ENCODE peak calls at places on chromosomes 1 and 21, in ten cellular contexts. One of them, this sample, is unnamed.
A peak's percentile ranks its signal among the peaks of the same experiment; 100 is the strongest.

GRCh38 chr1:231693361-231694080 is 66.9 kb downstream of the DISC1 start:
- DNase-seq in choroid plexus epithelial cell: no peak
- DNase-seq in T-helper 2 cell: no peak
- DNase-seq in body of pancreas: no peak
- DNase-seq in G401: peak; percentile 69
- DNase-seq in neural progenitor cell: no peak
- DNase-seq in CD8-positive, alpha-beta T cell: no peak
- DNase-seq in hypothalamus: no peak
- DNase-seq in mesenchymal stem cell: no peak
- DNase-seq in EL: no peak
- DNase-seq in this sample: peak; percentile 19

GRCh38 chr1:230867119-230867902 is 1.0 kb downstream of the C1orf198 start:
- DNase-seq in choroid plexus epithelial cell: peak; percentile 27
- DNase-seq in T-helper 2 cell: no peak
- DNase-seq in body of pancreas: no peak
- DNase-seq in G401: peak; percentile 42
- DNase-seq in neural progenitor cell: no peak
- DNase-seq in CD8-positive, alpha-beta T cell: no peak
- DNase-seq in hypothalamus: no peak
- DNase-seq in mesenchymal stem cell: peak; percentile 47
- DNase-seq in EL: peak; percentile 32
- DNase-seq in this sample: no peak

GRCh38 chr21:33241846-33242245 is 12.1 kb downstream of the IFNAR2 start:
- DNase-seq in choroid plexus epithelial cell: no peak
- DNase-seq in T-helper 2 cell: no peak
- DNase-seq in body of pancreas: no peak
- DNase-seq in G401: no peak
- DNase-seq in neural progenitor cell: no peak
- DNase-seq in CD8-positive, alpha-beta T cell: no peak
- DNase-seq in hypothalamus: no peak
- DNase-seq in mesenchymal stem cell: no peak
- DNase-seq in EL: no peak
- DNase-seq in this sample: no peak

GRCh38 chr1:3796215-3797193 is at the start of gene LRRC47:
- DNase-seq in choroid plexus epithelial cell: peak; percentile 93
- DNase-seq in T-helper 2 cell: peak; percentile 92
- DNase-seq in body of pancreas: peak; percentile 94
- DNase-seq in G401: peak; percentile 93
- DNase-seq in neural progenitor cell: peak; percentile 94
- DNase-seq in CD8-positive, alpha-beta T cell: peak; percentile 92
- DNase-seq in hypothalamus: peak; percentile 94
- DNase-seq in mesenchymal stem cell: peak; percentile 88
- DNase-seq in EL: peak; percentile 89
- DNase-seq in this sample: peak; percentile 96

GRCh38 chr1:14919289-14919688 is 234.3 kb upstream of the TMEM51 start:
- DNase-seq in choroid plexus epithelial cell: no peak
- DNase-seq in T-helper 2 cell: no peak
- DNase-seq in body of pancreas: no peak
- DNase-seq in G401: no peak
- DNase-seq in neural progenitor cell: no peak
- DNase-seq in CD8-positive, alpha-beta T cell: no peak
- DNase-seq in hypothalamus: no peak
- DNase-seq in mesenchymal stem cell: no peak
- DNase-seq in EL: no peak
- DNase-seq in this sample: no peak

GRCh38 chr1:31111290-31111951 is 45.9 kb upstream of the PUM1 start:
- DNase-seq in choroid plexus epithelial cell: peak; percentile 83
- DNase-seq in T-helper 2 cell: no peak
- DNase-seq in body of pancreas: peak; percentile 45
- DNase-seq in G401: no peak
- DNase-seq in neural progenitor cell: peak; percentile 72
- DNase-seq in CD8-positive, alpha-beta T cell: no peak
- DNase-seq in hypothalamus: no peak
- DNase-seq in mesenchymal stem cell: peak; percentile 56
- DNase-seq in EL: peak; percentile 63
- DNase-seq in this sample: peak; percentile 72

GRCh38 chr1:67653304-67653703 is 31.7 kb upstream of the GADD45A start:
- DNase-seq in choroid plexus epithelial cell: no peak
- DNase-seq in T-helper 2 cell: no peak
- DNase-seq in body of pancreas: no peak
- DNase-seq in G401: no peak
- DNase-seq in neural progenitor cell: no peak
- DNase-seq in CD8-positive, alpha-beta T cell: no peak
- DNase-seq in hypothalamus: no peak
- DNase-seq in mesenchymal stem cell: no peak
- DNase-seq in EL: no peak
- DNase-seq in this sample: no peak

GRCh38 chr1:163074004-163074403 is 4.8 kb downstream of the RGS4 start:
- DNase-seq in choroid plexus epithelial cell: peak; percentile 13
- DNase-seq in T-helper 2 cell: no peak
- DNase-seq in body of pancreas: no peak
- DNase-seq in G401: no peak
- DNase-seq in neural progenitor cell: no peak
- DNase-seq in CD8-positive, alpha-beta T cell: no peak
- DNase-seq in hypothalamus: no peak
- DNase-seq in mesenchymal stem cell: no peak
- DNase-seq in EL: no peak
- DNase-seq in this sample: no peak

GRCh38 chr1:108327534-108328462 is 83.9 kb upstream of the NBPF4 start:
- DNase-seq in choroid plexus epithelial cell: peak; percentile 1
- DNase-seq in T-helper 2 cell: no peak
- DNase-seq in body of pancreas: no peak
- DNase-seq in G401: no peak
- DNase-seq in neural progenitor cell: peak; percentile 56
- DNase-seq in CD8-positive, alpha-beta T cell: no peak
- DNase-seq in hypothalamus: no peak
- DNase-seq in mesenchymal stem cell: no peak
- DNase-seq in EL: peak; percentile 2
- DNase-seq in this sample: no peak

GRCh38 chr1:43509740-43510375 is 20.8 kb upstream of the PTPRF start:
- DNase-seq in choroid plexus epithelial cell: no peak
- DNase-seq in T-helper 2 cell: no peak
- DNase-seq in body of pancreas: no peak
- DNase-seq in G401: peak; percentile 20
- DNase-seq in neural progenitor cell: no peak
- DNase-seq in CD8-positive, alpha-beta T cell: no peak
- DNase-seq in hypothalamus: no peak
- DNase-seq in mesenchymal stem cell: no peak
- DNase-seq in EL: no peak
- DNase-seq in this sample: no peak

GRCh38 chr1:145758575-145758974 is 39.3 kb downstream of the CD160 start:
- DNase-seq in choroid plexus epithelial cell: no peak
- DNase-seq in T-helper 2 cell: no peak
- DNase-seq in body of pancreas: no peak
- DNase-seq in G401: no peak
- DNase-seq in neural progenitor cell: no peak
- DNase-seq in CD8-positive, alpha-beta T cell: no peak
- DNase-seq in hypothalamus: no peak
- DNase-seq in mesenchymal stem cell: no peak
- DNase-seq in EL: no peak
- DNase-seq in this sample: no peak

GRCh38 chr1:210647406-210648333 is 319.0 kb downstream of the HHAT start:
- DNase-seq in choroid plexus epithelial cell: peak; percentile 6
- DNase-seq in T-helper 2 cell: no peak
- DNase-seq in body of pancreas: no peak
- DNase-seq in G401: no peak
- DNase-seq in neural progenitor cell: no peak
- DNase-seq in CD8-positive, alpha-beta T cell: no peak
- DNase-seq in hypothalamus: no peak
- DNase-seq in mesenchymal stem cell: peak; percentile 45
- DNase-seq in EL: peak; percentile 50
- DNase-seq in this sample: no peak

GRCh38 chr1:180912211-180912800 is 391 bp upstream of the KIAA1614 start:
- DNase-seq in choroid plexus epithelial cell: peak; percentile 20
- DNase-seq in T-helper 2 cell: no peak
- DNase-seq in body of pancreas: no peak
- DNase-seq in G401: no peak
- DNase-seq in neural progenitor cell: peak; percentile 82
- DNase-seq in CD8-positive, alpha-beta T cell: no peak
- DNase-seq in hypothalamus: no peak
- DNase-seq in mesenchymal stem cell: peak; percentile 60
- DNase-seq in EL: peak; percentile 57
- DNase-seq in this sample: no peak

GRCh38 chr21:42674351-42674940 is 21.0 kb downstream of the PDE9A start:
- DNase-seq in choroid plexus epithelial cell: no peak
- DNase-seq in T-helper 2 cell: no peak
- DNase-seq in body of pancreas: no peak
- DNase-seq in G401: no peak
- DNase-seq in neural progenitor cell: peak; percentile 79
- DNase-seq in CD8-positive, alpha-beta T cell: no peak
- DNase-seq in hypothalamus: peak; percentile 32
- DNase-seq in mesenchymal stem cell: peak; percentile 70
- DNase-seq in EL: no peak
- DNase-seq in this sample: peak; percentile 50

GRCh38 chr1:203667616-203668015 is 41.0 kb downstream of the ATP2B4 start:
- DNase-seq in choroid plexus epithelial cell: no peak
- DNase-seq in T-helper 2 cell: no peak
- DNase-seq in body of pancreas: no peak
- DNase-seq in G401: no peak
- DNase-seq in neural progenitor cell: no peak
- DNase-seq in CD8-positive, alpha-beta T cell: no peak
- DNase-seq in hypothalamus: no peak
- DNase-seq in mesenchymal stem cell: peak; percentile 75
- DNase-seq in EL: no peak
- DNase-seq in this sample: no peak

GRCh38 chr21:46045154-46045553 is 52.8 kb upstream of the COL6A2 start:
- DNase-seq in choroid plexus epithelial cell: no peak
- DNase-seq in T-helper 2 cell: no peak
- DNase-seq in body of pancreas: no peak
- DNase-seq in G401: no peak
- DNase-seq in neural progenitor cell: no peak
- DNase-seq in CD8-positive, alpha-beta T cell: no peak
- DNase-seq in hypothalamus: no peak
- DNase-seq in mesenchymal stem cell: no peak
- DNase-seq in EL: no peak
- DNase-seq in this sample: no peak

GRCh38 chr1:63892632-63893395 is 119.0 kb downstream of the ROR1 start:
- DNase-seq in choroid plexus epithelial cell: peak; percentile 78
- DNase-seq in T-helper 2 cell: no peak
- DNase-seq in body of pancreas: no peak
- DNase-seq in G401: peak; percentile 91
- DNase-seq in neural progenitor cell: peak; percentile 44
- DNase-seq in CD8-positive, alpha-beta T cell: no peak
- DNase-seq in hypothalamus: peak; percentile 63
- DNase-seq in mesenchymal stem cell: peak; percentile 73
- DNase-seq in EL: peak; percentile 61
- DNase-seq in this sample: peak; percentile 52

GRCh38 chr1:90488451-90488850 is 228.7 kb downstream of the BARHL2 start:
- DNase-seq in choroid plexus epithelial cell: peak; percentile 68
- DNase-seq in T-helper 2 cell: no peak
- DNase-seq in body of pancreas: no peak
- DNase-seq in G401: no peak
- DNase-seq in neural progenitor cell: no peak
- DNase-seq in CD8-positive, alpha-beta T cell: no peak
- DNase-seq in hypothalamus: no peak
- DNase-seq in mesenchymal stem cell: peak; percentile 29
- DNase-seq in EL: peak; percentile 37
- DNase-seq in this sample: no peak

GRCh38 chr1:16021681-16022080 is at the start of gene CLCNKA:
- DNase-seq in choroid plexus epithelial cell: no peak
- DNase-seq in T-helper 2 cell: no peak
- DNase-seq in body of pancreas: peak; percentile 56
- DNase-seq in G401: no peak
- DNase-seq in neural progenitor cell: no peak
- DNase-seq in CD8-positive, alpha-beta T cell: no peak
- DNase-seq in hypothalamus: no peak
- DNase-seq in mesenchymal stem cell: no peak
- DNase-seq in EL: no peak
- DNase-seq in this sample: no peak

GRCh38 chr1:54885863-54886723 is 902 bp downstream of the DHCR24 start:
- DNase-seq in choroid plexus epithelial cell: no peak
- DNase-seq in T-helper 2 cell: no peak
- DNase-seq in body of pancreas: peak; percentile 52
- DNase-seq in G401: peak; percentile 76
- DNase-seq in neural progenitor cell: peak; percentile 31
- DNase-seq in CD8-positive, alpha-beta T cell: no peak
- DNase-seq in hypothalamus: no peak
- DNase-seq in mesenchymal stem cell: peak; percentile 39
- DNase-seq in EL: peak; percentile 64
- DNase-seq in this sample: no peak

GRCh38 chr1:182069028-182069466 is 7.5 kb upstream of the ZNF648 start:
- DNase-seq in choroid plexus epithelial cell: peak; percentile 29
- DNase-seq in T-helper 2 cell: no peak
- DNase-seq in body of pancreas: peak; percentile 62
- DNase-seq in G401: peak; percentile 24
- DNase-seq in neural progenitor cell: peak; percentile 87
- DNase-seq in CD8-positive, alpha-beta T cell: no peak
- DNase-seq in hypothalamus: peak; percentile 50
- DNase-seq in mesenchymal stem cell: peak; percentile 3
- DNase-seq in EL: peak; percentile 34
- DNase-seq in this sample: peak; percentile 51

GRCh38 chr1:33560680-33561079 is 88.2 kb downstream of the ZSCAN20 start:
- DNase-seq in choroid plexus epithelial cell: peak; percentile 1
- DNase-seq in T-helper 2 cell: no peak
- DNase-seq in body of pancreas: no peak
- DNase-seq in G401: no peak
- DNase-seq in neural progenitor cell: no peak
- DNase-seq in CD8-positive, alpha-beta T cell: no peak
- DNase-seq in hypothalamus: no peak
- DNase-seq in mesenchymal stem cell: no peak
- DNase-seq in EL: peak; percentile 4
- DNase-seq in this sample: no peak

GRCh38 chr1:5836776-5837440 is 155.3 kb downstream of the NPHP4 start:
- DNase-seq in choroid plexus epithelial cell: no peak
- DNase-seq in T-helper 2 cell: no peak
- DNase-seq in body of pancreas: no peak
- DNase-seq in G401: no peak
- DNase-seq in neural progenitor cell: no peak
- DNase-seq in CD8-positive, alpha-beta T cell: no peak
- DNase-seq in hypothalamus: no peak
- DNase-seq in mesenchymal stem cell: no peak
- DNase-seq in EL: no peak
- DNase-seq in this sample: no peak

GRCh38 chr1:225476538-225476988 is 48.7 kb upstream of the LBR start:
- DNase-seq in choroid plexus epithelial cell: no peak
- DNase-seq in T-helper 2 cell: no peak
- DNase-seq in body of pancreas: no peak
- DNase-seq in G401: no peak
- DNase-seq in neural progenitor cell: no peak
- DNase-seq in CD8-positive, alpha-beta T cell: no peak
- DNase-seq in hypothalamus: no peak
- DNase-seq in mesenchymal stem cell: no peak
- DNase-seq in EL: no peak
- DNase-seq in this sample: no peak

GRCh38 chr21:21624674-21625073 is 626.5 kb downstream of the NCAM2 start:
- DNase-seq in choroid plexus epithelial cell: peak; percentile 80
- DNase-seq in T-helper 2 cell: no peak
- DNase-seq in body of pancreas: no peak
- DNase-seq in G401: no peak
- DNase-seq in neural progenitor cell: no peak
- DNase-seq in CD8-positive, alpha-beta T cell: no peak
- DNase-seq in hypothalamus: no peak
- DNase-seq in mesenchymal stem cell: peak; percentile 0
- DNase-seq in EL: peak; percentile 18
- DNase-seq in this sample: no peak